ENCODE peak calls at places on chromosomes 7 and 10, in four cellular contexts. One of them, this sample, is unnamed.

GRCh38 chr10:34189830-34190229 is 625.3 kb downstream of the PARD3 start:
- DNase-seq in HCT116: no peak
- DNase-seq in mesendoderm: no peak
- DNase-seq in left ventricle myocardium inferior: no peak
- DNase-seq in this sample: no peak

GRCh38 chr7:131625817-131626372 is 69.5 kb upstream of the PODXL start:
- DNase-seq in HCT116: peak
- DNase-seq in mesendoderm: peak
- DNase-seq in left ventricle myocardium inferior: peak
- DNase-seq in this sample: peak

GRCh38 chr7:27590421-27590820 is 72.3 kb downstream of the HIBADH start:
- DNase-seq in HCT116: no peak
- DNase-seq in mesendoderm: no peak
- DNase-seq in left ventricle myocardium inferior: no peak
- DNase-seq in this sample: no peak

GRCh38 chr10:6823770-6824169 is 243.7 kb upstream of the PRKCQ start:
- DNase-seq in HCT116: no peak
- DNase-seq in mesendoderm: no peak
- DNase-seq in left ventricle myocardium inferior: no peak
- DNase-seq in this sample: no peak

GRCh38 chr10:124210263-124210662 is 116.9 kb upstream of the CHST15 start:
- DNase-seq in HCT116: no peak
- DNase-seq in mesendoderm: no peak
- DNase-seq in left ventricle myocardium inferior: no peak
- DNase-seq in this sample: no peak

GRCh38 chr7:31046723-31047122 is 5.4 kb upstream of the ADCYAP1R1 start:
- DNase-seq in HCT116: no peak
- DNase-seq in mesendoderm: no peak
- DNase-seq in left ventricle myocardium inferior: no peak
- DNase-seq in this sample: no peak

GRCh38 chr10:120493411-120494312 is 36.6 kb downstream of the PLPP4 start:
- DNase-seq in HCT116: no peak
- DNase-seq in mesendoderm: no peak
- DNase-seq in left ventricle myocardium inferior: no peak
- DNase-seq in this sample: no peak

GRCh38 chr10:91805110-91805825 is 7.0 kb downstream of the TNKS2 start:
- DNase-seq in HCT116: no peak
- DNase-seq in mesendoderm: no peak
- DNase-seq in left ventricle myocardium inferior: no peak
- DNase-seq in this sample: no peak

GRCh38 chr7:90626011-90626410 is 29.9 kb downstream of the CDK14 start:
- DNase-seq in HCT116: no peak
- DNase-seq in mesendoderm: peak
- DNase-seq in left ventricle myocardium inferior: no peak
- DNase-seq in this sample: no peak
- H3K4me3 ChIP-seq in HCT116: no peak
- H3K4me3 ChIP-seq in mesendoderm: no peak
- H3K4me3 ChIP-seq in left ventricle myocardium inferior: no peak
- H3K4me3 ChIP-seq in this sample: no peak

GRCh38 chr10:133329401-133330202 is 7.1 kb downstream of the CALY start:
- DNase-seq in HCT116: no peak
- DNase-seq in mesendoderm: peak
- DNase-seq in left ventricle myocardium inferior: peak
- DNase-seq in this sample: peak
- H3K4me3 ChIP-seq in HCT116: peak
- H3K4me3 ChIP-seq in mesendoderm: no peak
- H3K4me3 ChIP-seq in left ventricle myocardium inferior: peak
- H3K4me3 ChIP-seq in this sample: no peak

GRCh38 chr7:29806131-29806792 is at the start of gene WIPF3:
- DNase-seq in HCT116: peak
- DNase-seq in mesendoderm: peak
- DNase-seq in left ventricle myocardium inferior: peak
- DNase-seq in this sample: peak
- H3K4me3 ChIP-seq in HCT116: peak
- H3K4me3 ChIP-seq in mesendoderm: peak
- H3K4me3 ChIP-seq in left ventricle myocardium inferior: peak
- H3K4me3 ChIP-seq in this sample: peak

DNA sequence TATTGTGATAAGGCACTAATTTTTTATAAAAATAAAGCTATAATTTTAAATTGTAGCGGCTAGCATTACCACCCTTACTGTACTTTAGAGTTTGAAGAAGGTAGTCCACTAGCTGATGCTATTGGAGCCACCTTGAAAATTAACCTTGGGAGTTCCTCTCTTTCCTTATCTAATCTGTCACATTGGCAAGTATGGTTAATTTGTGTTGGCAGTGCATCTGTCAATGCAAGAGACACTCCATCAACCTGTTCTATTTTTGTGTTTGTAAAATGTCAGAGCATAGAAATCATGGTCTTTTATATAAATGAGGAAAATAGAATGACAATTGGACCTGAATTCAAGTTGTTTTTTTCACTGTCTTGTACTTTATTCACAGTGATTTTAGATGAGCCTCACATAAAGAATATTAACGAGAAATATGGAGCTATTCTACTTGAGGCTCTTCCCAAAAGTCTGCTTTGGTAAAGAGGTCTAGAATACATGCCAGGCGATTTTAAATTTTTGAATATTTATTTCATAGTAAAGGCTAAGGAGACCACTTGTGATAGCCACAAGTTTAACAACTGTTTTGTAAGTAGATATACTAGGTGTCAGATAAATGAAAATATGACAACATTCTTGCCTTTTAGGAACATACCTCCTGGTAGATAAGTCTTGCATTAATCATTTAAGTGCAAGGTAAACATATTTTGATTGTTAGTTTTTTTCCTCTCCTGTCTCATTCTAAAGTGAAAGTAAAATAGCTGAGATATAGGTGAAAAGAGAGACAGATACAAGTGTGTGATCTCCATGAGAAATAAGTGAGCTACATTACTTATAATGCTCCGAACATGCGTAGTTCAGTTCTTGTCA is 20.8 kb downstream of the GLCCI1 start:
- DNase-seq in HCT116: no peak
- DNase-seq in mesendoderm: no peak
- DNase-seq in left ventricle myocardium inferior: no peak
- DNase-seq in this sample: no peak
- H3K4me3 ChIP-seq in HCT116: no peak
- H3K4me3 ChIP-seq in mesendoderm: no peak
- H3K4me3 ChIP-seq in left ventricle myocardium inferior: peak
- H3K4me3 ChIP-seq in this sample: no peak

DNA sequence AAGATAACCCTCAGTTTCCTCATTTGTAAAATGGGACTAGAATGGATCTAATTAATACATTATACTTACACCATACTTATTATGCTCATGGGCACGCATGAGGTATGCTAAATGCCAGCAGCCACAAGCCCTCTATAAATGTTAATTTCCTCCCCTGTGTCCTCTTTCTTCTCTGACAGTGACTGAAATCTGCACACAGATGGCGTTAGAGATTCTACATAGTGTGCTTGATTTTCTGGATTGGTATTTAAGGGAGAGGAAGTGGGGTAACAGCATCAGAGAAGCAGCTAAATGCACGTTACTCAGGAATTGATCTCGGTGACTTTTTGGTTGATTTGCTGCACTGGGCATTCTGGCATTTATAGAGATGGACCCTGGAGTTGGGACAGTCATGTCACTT is 568.5 kb downstream of the CALN1 start:
- DNase-seq in HCT116: no peak
- DNase-seq in mesendoderm: peak
- DNase-seq in left ventricle myocardium inferior: no peak
- DNase-seq in this sample: no peak
- H3K4me3 ChIP-seq in HCT116: no peak
- H3K4me3 ChIP-seq in mesendoderm: no peak
- H3K4me3 ChIP-seq in left ventricle myocardium inferior: no peak
- H3K4me3 ChIP-seq in this sample: no peak

DNA sequence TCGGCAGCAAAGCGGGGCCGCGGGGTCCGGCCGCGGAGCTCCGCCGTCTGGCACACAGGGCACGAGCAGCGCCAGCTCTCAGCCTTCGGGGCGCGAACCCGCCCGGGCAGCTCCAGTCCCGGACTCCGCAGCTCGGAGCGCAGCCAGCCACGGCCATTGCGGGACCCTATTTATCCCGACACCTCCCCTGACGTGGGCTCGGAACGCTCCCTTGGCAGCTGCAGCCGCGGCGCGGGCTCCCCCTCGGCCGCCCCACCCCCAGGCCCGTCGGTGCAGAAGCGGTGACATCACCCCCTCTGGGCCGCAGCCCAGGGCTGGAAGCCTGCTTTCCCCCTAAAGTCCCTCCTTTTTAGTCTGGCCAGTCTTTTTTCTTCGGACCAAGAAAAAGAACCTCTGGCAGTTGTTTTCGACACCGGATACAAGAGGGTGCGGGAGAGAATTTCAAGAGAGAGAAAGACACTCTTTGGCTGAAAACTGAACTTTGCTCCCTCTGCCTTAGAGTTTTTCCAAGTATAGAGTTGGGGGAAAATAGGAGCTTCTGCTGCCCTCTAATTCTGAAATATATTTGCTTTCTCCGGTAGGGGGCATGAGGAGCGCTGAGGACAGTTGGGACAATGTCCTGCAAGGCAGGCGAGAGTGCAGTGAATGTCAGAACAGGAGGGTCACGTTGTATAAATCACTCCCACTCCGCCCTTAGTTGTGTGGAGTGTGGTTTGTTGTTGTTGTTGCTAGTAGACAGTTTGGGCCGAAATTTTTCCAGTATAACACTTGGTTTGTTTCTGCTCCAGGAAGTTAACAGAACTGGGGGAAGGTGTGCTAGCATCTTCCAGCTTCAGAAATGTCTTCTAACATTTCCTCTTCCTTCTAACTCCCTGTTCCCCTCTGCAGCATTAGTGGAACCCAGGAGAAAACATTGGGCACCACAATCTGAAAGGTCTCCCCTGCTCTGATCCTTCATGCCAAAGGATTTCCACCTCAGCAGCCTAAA is at the start of gene SFRP4:
- DNase-seq in HCT116: peak
- DNase-seq in mesendoderm: peak
- DNase-seq in left ventricle myocardium inferior: peak
- DNase-seq in this sample: peak
- H3K4me3 ChIP-seq in HCT116: peak
- H3K4me3 ChIP-seq in mesendoderm: no peak
- H3K4me3 ChIP-seq in left ventricle myocardium inferior: peak
- H3K4me3 ChIP-seq in this sample: peak

DNA sequence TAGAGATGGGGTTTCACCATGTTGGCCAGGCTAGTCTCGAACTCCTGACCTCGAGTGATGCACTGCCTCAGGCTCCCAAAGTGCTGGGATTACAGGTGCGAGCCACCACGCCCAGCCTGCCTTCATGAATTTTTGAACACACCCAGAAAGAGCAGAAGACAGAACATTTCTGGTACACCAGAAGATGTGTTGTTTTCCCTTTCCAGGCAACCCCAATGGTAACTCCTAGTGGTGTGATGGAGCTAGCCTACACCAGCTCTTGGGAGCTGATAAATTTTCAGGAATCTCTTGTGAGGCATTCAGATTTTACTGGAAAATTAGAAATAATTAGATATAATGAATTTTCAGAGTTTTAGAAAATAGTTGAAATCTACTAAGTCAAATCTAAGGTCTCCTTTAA is 904 bp upstream of the CCDC7 start:
- DNase-seq in HCT116: no peak
- DNase-seq in mesendoderm: no peak
- DNase-seq in left ventricle myocardium inferior: no peak
- DNase-seq in this sample: no peak
- H3K4me3 ChIP-seq in HCT116: peak
- H3K4me3 ChIP-seq in mesendoderm: no peak
- H3K4me3 ChIP-seq in left ventricle myocardium inferior: peak
- H3K4me3 ChIP-seq in this sample: no peak

GRCh38 chr10:79331226-79331625 is 16.0 kb upstream of the PPIF start:
- DNase-seq in HCT116: no peak
- DNase-seq in mesendoderm: no peak
- DNase-seq in left ventricle myocardium inferior: no peak
- DNase-seq in this sample: no peak

GRCh38 chr10:79328147-79328701 is 19.0 kb upstream of the PPIF start:
- DNase-seq in HCT116: no peak
- DNase-seq in mesendoderm: no peak
- DNase-seq in left ventricle myocardium inferior: no peak
- DNase-seq in this sample: no peak

GRCh38 chr10:79328737-79329504 is 18.3 kb upstream of the PPIF start:
- DNase-seq in HCT116: no peak
- DNase-seq in mesendoderm: peak
- DNase-seq in left ventricle myocardium inferior: no peak
- DNase-seq in this sample: no peak

GRCh38 chr10:79331709-79332108 is 15.6 kb upstream of the PPIF start:
- DNase-seq in HCT116: no peak
- DNase-seq in mesendoderm: no peak
- DNase-seq in left ventricle myocardium inferior: no peak
- DNase-seq in this sample: no peak

DNA sequence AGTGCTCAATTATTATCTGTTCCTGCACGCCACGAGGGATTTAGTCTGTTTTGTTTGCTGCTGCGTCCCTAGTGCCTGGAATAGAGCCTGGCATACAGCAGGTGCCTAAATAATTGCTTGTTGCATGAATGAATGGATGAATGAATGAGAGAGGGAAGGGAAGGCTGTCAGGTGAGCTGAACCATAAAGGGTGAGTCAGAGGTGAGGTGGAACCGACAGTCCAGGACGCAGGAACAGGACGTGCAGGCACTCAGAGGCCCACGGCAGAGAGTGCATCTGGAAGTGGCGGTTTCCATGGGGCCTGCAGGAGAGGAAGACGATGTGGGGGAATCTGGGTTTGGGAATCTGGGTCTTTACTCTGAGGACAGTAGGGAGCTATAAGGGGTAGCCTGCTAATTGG is 17.7 kb upstream of the PPIF start:
- DNase-seq in HCT116: no peak
- DNase-seq in mesendoderm: no peak
- DNase-seq in left ventricle myocardium inferior: no peak
- DNase-seq in this sample: no peak
- H3K4me3 ChIP-seq in HCT116: no peak
- H3K4me3 ChIP-seq in mesendoderm: no peak
- H3K4me3 ChIP-seq in left ventricle myocardium inferior: no peak
- H3K4me3 ChIP-seq in this sample: no peak

This sample was measured in H7.